ENCODE peak calls at places on chromosomes 4 and X, in seven cellular contexts. U, X, Z, V, K, Y and E are unnamed samples. For H3K4me1 and H3K36me3, the result is how much of the 10 kb centered on the place peaks cover.

GRCh38 chrX:107551546-107551945 is 76.8 kb upstream of the PRPS1 start:
- DNase-seq in Y (no peak), V (no peak), X (no peak), U (no peak), Z (peak), K (peak), E (no peak)

GRCh38 chrX:149370097-149370496 is 135.0 kb downstream of the IDS start:
- DNase-seq in X (no peak), Z (no peak), Y (no peak), K (no peak), V (no peak), U (no peak), E (no peak)

GRCh38 chrX:78979789-78980464 is 34.7 kb downstream of the P2RY10 start:
- DNase-seq in X (no peak), U (no peak), V (no peak), K (no peak), Y (no peak), Z (no peak), E (no peak)

GRCh38 chrX:111868726-111869638 is 7.0 kb upstream of the TRPC5OS start:
- DNase-seq in Z (no peak), U (no peak), X (no peak), K (no peak), V (no peak), Y (no peak), E (no peak)

GRCh38 chrX:16869393-16870094 is 618 bp downstream of the RBBP7 start:
- DNase-seq in V (no peak), U (peak), Z (peak), X (no peak), Y (peak), K (peak), E (peak)

GRCh38 chr4:3582091-3582475 is 49.9 kb upstream of the LRPAP1 start:
- DNase-seq in V (no peak), K (no peak), Y (no peak), X (no peak), U (no peak), Z (no peak), E (no peak)

GRCh38 chrX:102968216-102968615 is 31.1 kb downstream of the RAB40AL start:
- DNase-seq in U (no peak), Z (no peak), K (no peak), X (no peak), Y (no peak), V (no peak), E (no peak)

GRCh38 chr4:76155979-76156378 is 7.8 kb upstream of the NUP54 start:
- DNase-seq in U (no peak), K (no peak), X (no peak), Z (no peak), Y (no peak), V (no peak), E (no peak)

GRCh38 chrX:15441464-15441863 is 51.7 kb downstream of the PIR start:
- DNase-seq in U (no peak), Z (no peak), K (peak), X (no peak), V (no peak), Y (no peak), E (peak)

GRCh38 chr4:89586318-89586717 is 250.6 kb downstream of the SNCA start:
- DNase-seq in X (no peak), U (peak), K (no peak), Z (no peak), V (no peak), Y (no peak), E (no peak)

GRCh38 chr4:155040031-155040430 is 168.4 kb upstream of the NPY2R start:
- DNase-seq in Z (no peak), X (no peak), U (no peak), Y (no peak), V (no peak), K (no peak), E (no peak)

GRCh38 chr4:177937051-177937450 is 494.8 kb upstream of the AGA start:
- DNase-seq in V (no peak), U (no peak), K (no peak), Y (peak), X (no peak), Z (no peak), E (no peak)

GRCh38 chrX:71859637-71860036 is 51.0 kb upstream of the NHSL2 start:
- DNase-seq in V (peak), X (peak), Z (no peak), Y (no peak), U (peak), K (no peak), E (peak)

GRCh38 chr4:54567327-54567726 is 90.4 kb upstream of the KIT start:
- DNase-seq in Z (no peak), Y (no peak), V (no peak), X (no peak), U (no peak), K (no peak), E (no peak)

GRCh38 chr4:176729489-176729888 is 63.2 kb downstream of the VEGFC start:
- DNase-seq in Y (no peak), Z (no peak), K (no peak), V (no peak), X (no peak), U (no peak), E (no peak)

GRCh38 chr4:75530556-75531322 is 16.5 kb downstream of the THAP6 start:
- DNase-seq in V (no peak), Y (no peak), X (no peak), K (no peak), Z (no peak), U (no peak), E (no peak)

GRCh38 chr4:40335508-40335860 is 351 bp downstream of the CHRNA9 start:
- DNase-seq in X (no peak), Z (no peak), K (no peak), V (no peak), Y (no peak), U (no peak), E (no peak)

GRCh38 chrX:100973411-100973810 is 3.9 kb downstream of the ARL13A start:
- DNase-seq in U (no peak), Y (no peak), X (no peak), K (no peak), Z (no peak), V (no peak), E (no peak)

GRCh38 chr4:20687894-20688293 is 12.4 kb upstream of the PACRGL start:
- DNase-seq in V (no peak), Z (no peak), K (no peak), U (no peak), X (no peak), Y (no peak), E (no peak)

GRCh38 chrX:113408843-113409242 is 568.2 kb upstream of the AMOT start:
- DNase-seq in V (no peak), Z (no peak), X (no peak), K (no peak), U (no peak), Y (no peak), E (no peak)

GRCh38 chr4:163748474-163748873 is 254.0 kb downstream of the TMA16 start:
- DNase-seq in U (no peak), Y (peak), Z (no peak), X (no peak), K (no peak), V (no peak), E (peak)

GRCh38 chr4:157014621-157015591 is 43.3 kb upstream of the PDGFC start:
- DNase-seq in U (peak), Z (no peak), V (peak), K (no peak), X (no peak), Y (no peak), E (no peak)

GRCh38 chr4:162497564-162498167 is 333.9 kb upstream of the FSTL5 start:
- DNase-seq in Y (no peak), K (no peak), U (peak), V (peak), X (no peak), Z (no peak), E (no peak)

GRCh38 chrX:17007134-17007768 is 60.8 kb downstream of the REPS2 start:
- DNase-seq in K (no peak), Z (no peak), U (peak), V (no peak), Y (no peak), X (no peak), E (peak)

GRCh38 chr4:170109586-170110289 is 20.0 kb upstream of the AADAT start:
- DNase-seq in X (no peak), U (no peak), V (no peak), Z (no peak), Y (no peak), K (no peak), E (no peak)

GRCh38 chr4:65007841-65008439 is 598.7 kb upstream of the TECRL start:
- DNase-seq in Y (no peak), V (peak), K (no peak), X (no peak), U (peak), Z (no peak), E (peak)

GRCh38 chr4:78644744-78645330 is 93.3 kb downstream of the ANXA3 start:
- DNase-seq in K (peak), Z (peak), U (peak), X (peak), Y (no peak), V (peak), E (peak)

GRCh38 chr4:71389149-71389840 is 50.5 kb downstream of the SLC4A4 start:
- DNase-seq in Z (peak), K (peak), Y (no peak), U (no peak), X (peak), V (no peak), E (no peak)

GRCh38 chrX:117274943-117275342 is 812.2 kb upstream of the CT83 start:
- DNase-seq in Z (no peak), K (no peak), X (no peak), V (no peak), U (no peak), Y (no peak), E (no peak)

GRCh38 chr4:13529130-13529919 is 15.0 kb downstream of the NKX3-2 start:
- DNase-seq in Z (no peak), K (no peak), Y (peak), V (no peak), X (no peak), U (no peak), E (no peak)

GRCh38 chr4:14667624-14668295 is 334.5 kb upstream of the CPEB2 start:
- DNase-seq in K (no peak), X (no peak), U (no peak), Y (no peak), V (no peak), Z (no peak), E (no peak)

GRCh38 chr4:127574643-127575042 is 58.1 kb upstream of the INTU start:
- DNase-seq in U (peak), Y (no peak), V (no peak), K (no peak), X (no peak), Z (no peak), E (no peak)

GRCh38 chrX:130829526-130830515 is 73.2 kb downstream of the ENOX2 start:
- DNase-seq in K (no peak), Z (no peak), X (no peak), Y (no peak), U (no peak), V (no peak), E (no peak)

GRCh38 chrX:153465691-153466380 is 4.5 kb downstream of the HAUS7 start:
- DNase-seq in X (no peak), U (no peak), K (no peak), V (no peak), Y (no peak), Z (no peak), E (no peak)

GRCh38 chr4:81065446-81065845 is 34.9 kb downstream of the BMP3 start:
- DNase-seq in V (no peak), U (no peak), Z (no peak), K (no peak), X (no peak), Y (no peak), E (no peak)

GRCh38 chr4:144291164-144291563 is 150.6 kb upstream of the GYPA start:
- DNase-seq in X (no peak), K (no peak), V (no peak), Z (no peak), U (no peak), Y (no peak), E (no peak)

GRCh38 chrX:154443479-154443910 is 446 bp upstream of the FAM50A start:
- DNase-seq in K (no peak), U (peak), Z (no peak), X (no peak), V (no peak), Y (no peak), E (no peak)

GRCh38 chr4:17188035-17188967 is 289.9 kb upstream of the LDB2 start:
- DNase-seq in X (no peak), K (no peak), Y (no peak), Z (no peak), U (no peak), V (no peak), E (no peak)
- H3K4me1 ChIP-seq in X (under half), K (under half), Y (under half), Z (under half), U (under half), V (under half), E (under half)

DNA sequence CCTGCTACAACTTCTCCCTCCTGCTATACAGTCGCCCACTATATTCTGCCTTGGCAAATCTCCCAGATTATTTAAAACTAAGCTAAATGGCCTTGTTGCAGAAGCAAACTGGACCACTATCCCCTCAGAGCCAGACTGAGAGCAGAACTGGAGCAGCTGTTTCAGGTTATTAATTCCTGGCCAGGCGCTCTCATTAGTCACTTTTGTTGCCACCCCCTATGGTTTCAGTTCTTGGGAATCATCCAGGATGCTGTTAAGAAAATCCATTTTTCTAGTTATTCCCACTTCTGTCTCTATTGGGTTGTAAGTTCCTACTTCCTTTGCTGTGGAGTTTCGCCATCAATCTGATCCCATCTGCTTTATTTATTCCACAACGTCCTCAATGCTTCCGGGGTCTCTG is 30.1 kb downstream of the ADGRA3 start:
- DNase-seq in Z (no peak), Y (no peak), V (no peak), X (no peak), U (no peak), K (no peak), E (no peak)
- TF ChIP-seq CTCF in Z (no peak), Y (no peak), V (no peak), X (no peak), U (no peak), K (no peak), E (no peak)

DNA sequence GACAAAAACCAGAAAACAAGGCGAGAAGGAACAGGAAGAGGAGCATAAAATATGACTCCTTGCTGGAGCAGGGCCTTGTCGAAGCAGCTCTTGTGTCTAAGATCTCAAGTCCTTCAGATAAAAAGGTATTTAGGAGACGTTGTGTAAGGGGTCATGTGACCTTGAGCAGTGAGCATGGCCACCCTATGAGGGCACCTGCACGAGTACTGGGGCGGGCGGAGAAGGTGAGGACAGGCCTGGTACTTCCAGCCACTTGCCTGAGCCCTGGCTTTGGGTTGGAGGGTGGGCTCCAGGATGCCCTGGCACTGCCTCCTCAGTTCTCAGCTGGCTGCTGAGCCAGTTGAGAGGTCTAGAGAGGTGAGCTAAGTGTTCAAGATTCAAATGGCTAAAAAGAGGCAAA is 29.9 kb downstream of the NSD2 start:
- DNase-seq in V (no peak), X (no peak), Y (peak), K (no peak), Z (no peak), U (no peak), E (no peak)
- H3K36me3 ChIP-seq in V (half or more), X (half or more), Y (half or more), K (half or more), Z (under half), U (under half), E (half or more)

DNA sequence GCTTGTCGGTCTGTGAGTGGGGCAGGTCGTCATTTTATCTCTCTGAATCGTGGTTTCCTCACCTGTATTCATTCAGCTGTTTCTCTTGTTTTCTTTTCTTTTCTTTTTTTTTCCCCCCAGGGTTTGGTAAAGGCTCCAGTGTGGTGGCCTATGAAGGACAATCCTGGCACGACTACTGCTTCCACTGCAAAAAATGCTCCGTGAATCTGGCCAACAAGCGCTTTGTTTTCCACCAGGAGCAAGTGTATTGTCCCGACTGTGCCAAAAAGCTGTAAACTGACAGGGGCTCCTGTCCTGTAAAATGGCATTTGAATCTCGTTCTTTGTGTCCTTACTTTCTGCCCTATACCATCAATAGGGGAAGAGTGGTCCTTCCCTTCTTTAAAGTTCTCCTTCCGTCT is 41.4 kb downstream of the MAP7D3 start:
- DNase-seq in U (no peak), Z (no peak), X (no peak), Y (no peak), K (no peak), V (no peak), E (no peak)
- H3K4me1 ChIP-seq in U (under half), Z (under half), X (under half), Y (under half), K (under half), V (under half), E (under half)

DNA sequence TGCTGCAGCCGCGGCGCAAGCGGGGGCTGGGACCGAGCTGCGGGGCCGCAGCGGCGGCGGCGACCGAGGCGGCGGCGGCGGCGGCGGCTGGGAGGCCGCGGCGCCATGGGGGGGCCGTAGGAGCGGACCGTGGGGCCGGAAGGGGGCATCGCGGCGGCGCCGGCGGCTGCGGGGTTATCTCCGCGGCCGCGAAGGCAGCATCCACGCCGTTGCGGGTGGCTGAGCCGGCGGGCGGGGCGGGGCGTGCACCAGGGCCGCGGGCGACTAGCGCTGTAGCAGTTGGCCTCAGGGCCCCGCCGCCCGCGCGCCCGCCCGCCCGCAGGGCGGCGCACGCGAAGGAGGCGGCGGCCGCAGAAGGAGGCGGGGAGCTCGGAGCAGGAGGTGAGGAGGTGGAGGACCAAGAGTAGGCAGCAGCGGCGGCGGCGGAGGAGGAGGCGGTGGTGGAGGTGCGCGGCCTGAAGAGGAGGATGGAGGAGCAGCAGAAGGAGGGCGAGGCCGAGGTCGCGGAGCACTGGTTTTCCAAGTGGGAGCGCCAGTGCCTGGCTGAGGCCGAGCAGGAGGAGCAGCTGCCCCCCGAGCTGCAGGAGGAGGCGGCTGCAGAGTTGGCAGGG is 126.1 kb upstream of the CXorf66 start:
- DNase-seq in Y (peak), K (peak), V (no peak), Z (peak), X (no peak), U (peak), E (peak)
- TF ChIP-seq CTCF in Y (no peak), K (no peak), V (no peak), Z (no peak), X (no peak), U (no peak), E (no peak)

GRCh38 chr4:87054900-87055299 is 120.1 kb downstream of the AFF1 start:
- DNase-seq in Y (no peak), U (no peak), K (no peak), Z (no peak), V (no peak), X (no peak), E (no peak)
- H3K36me3 ChIP-seq in Y (under half), U (under half), K (under half), Z (under half), V (under half), X (under half), E (under half)

GRCh38 chr4:6915041-6916005 is 5.7 kb downstream of the TBC1D14 start:
- DNase-seq in Y (no peak), U (no peak), K (no peak), V (no peak), Z (no peak), X (no peak), E (no peak)
- H3K4me1 ChIP-seq in Y (under half), U (under half), K (under half), V (half or more), Z (half or more), X (under half), E (under half)

GRCh38 chr4:185039508-185040273 is 21.4 kb downstream of the HELT start:
- DNase-seq in Y (no peak), K (peak), Z (peak), X (peak), V (peak), U (peak), E (peak)
- TF ChIP-seq CTCF in Y (peak), K (peak), Z (no peak), X (peak), V (peak), U (peak), E (peak)